ENCODE peak calls at places on chromosomes 2 and 18, in four cellular contexts. X, R, A and Q are unnamed samples.

GRCh38 chr18:11998182-11998581 is 16.9 kb downstream of the IMPA2 start:
- DNase-seq in A (no peak), X (no peak), R (no peak), Q (no peak)

GRCh38 chr18:21706386-21706865 is 1.9 kb upstream of the ABHD3 start:
- DNase-seq in X (no peak), R (no peak), A (no peak), Q (no peak)

GRCh38 chr2:25268136-25268535 is 73.6 kb downstream of the DNMT3A start:
- DNase-seq in X (no peak), A (no peak), R (no peak), Q (no peak)

GRCh38 chr2:95361216-95361980 is 41.1 kb upstream of the FAHD2A start:
- DNase-seq in X (no peak), R (no peak), A (no peak), Q (no peak)

GRCh38 chr2:204249437-204249836 is 295.8 kb upstream of the PARD3B start:
- DNase-seq in A (no peak), R (no peak), X (no peak), Q (no peak)

GRCh38 chr2:70671059-70671685 is 96.8 kb downstream of the ADD2 start:
- DNase-seq in R (no peak), A (no peak), X (no peak), Q (no peak)

GRCh38 chr18:57523171-57523956 is 63.1 kb downstream of the FECH start:
- DNase-seq in A (no peak), R (no peak), X (no peak), Q (no peak)

GRCh38 chr2:217147751-217148318 is 288.0 kb upstream of the TNP1 start:
- DNase-seq in A (no peak), R (peak; percentile 20), X (no peak), Q (no peak)

GRCh38 chr18:63444567-63444966 is 22.3 kb upstream of the VPS4B start:
- DNase-seq in X (no peak), A (no peak), R (no peak), Q (no peak)

GRCh38 chr2:11744631-11745394 is 1.6 kb upstream of the LPIN1 start:
- DNase-seq in R (peak; percentile 40), X (peak; percentile 47), A (no peak), Q (no peak)

GRCh38 chr2:21258082-21258481 is 134.3 kb downstream of the TDRD15 start:
- DNase-seq in R (no peak), X (no peak), A (no peak), Q (no peak)

GRCh38 chr2:179051250-179051649 is 1.3 kb upstream of the CCDC141 start:
- DNase-seq in X (no peak), R (no peak), A (no peak), Q (no peak)
- TF ChIP-seq EGR1 in X (no peak), R (no peak), A (no peak), Q (no peak)

GRCh38 chr2:65287364-65287763 is 59.7 kb downstream of the ACTR2 start:
- DNase-seq in A (no peak), X (no peak), R (no peak), Q (no peak)
- TF ChIP-seq EGR1 in A (no peak), X (no peak), R (no peak), Q (no peak)

DNA sequence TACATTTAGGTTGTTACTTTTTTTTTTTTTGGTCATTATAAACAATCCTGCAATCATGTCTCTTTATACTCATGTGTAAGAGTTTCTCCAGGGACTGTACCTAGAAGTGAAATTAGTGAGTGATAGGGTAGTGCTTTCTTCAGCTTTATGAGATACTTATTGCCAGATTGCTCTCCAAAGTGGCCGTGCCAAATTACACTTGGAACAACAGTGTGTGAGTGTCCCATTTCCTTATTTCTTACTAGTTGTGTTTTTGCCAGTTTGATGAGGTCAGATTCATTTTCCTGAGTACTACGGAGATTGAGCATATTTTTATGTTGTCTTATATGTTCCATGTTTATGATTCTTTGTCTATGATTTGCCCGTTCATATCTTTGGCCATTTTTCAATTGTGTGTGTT is 39.2 kb downstream of the GALNT1 start:
- DNase-seq in R (no peak), A (no peak), X (no peak), Q (no peak)
- TF ChIP-seq EGR1 in R (no peak), A (no peak), X (no peak), Q (no peak)

GRCh38 chr2:96792772-96793749 is 23.0 kb upstream of the CNNM3 start:
- DNase-seq in X (no peak), A (no peak), R (no peak), Q (no peak)

GRCh38 chr2:96789245-96789617 is 26.8 kb upstream of the CNNM3 start:
- DNase-seq in A (no peak), X (no peak), R (no peak), Q (no peak)

DNA sequence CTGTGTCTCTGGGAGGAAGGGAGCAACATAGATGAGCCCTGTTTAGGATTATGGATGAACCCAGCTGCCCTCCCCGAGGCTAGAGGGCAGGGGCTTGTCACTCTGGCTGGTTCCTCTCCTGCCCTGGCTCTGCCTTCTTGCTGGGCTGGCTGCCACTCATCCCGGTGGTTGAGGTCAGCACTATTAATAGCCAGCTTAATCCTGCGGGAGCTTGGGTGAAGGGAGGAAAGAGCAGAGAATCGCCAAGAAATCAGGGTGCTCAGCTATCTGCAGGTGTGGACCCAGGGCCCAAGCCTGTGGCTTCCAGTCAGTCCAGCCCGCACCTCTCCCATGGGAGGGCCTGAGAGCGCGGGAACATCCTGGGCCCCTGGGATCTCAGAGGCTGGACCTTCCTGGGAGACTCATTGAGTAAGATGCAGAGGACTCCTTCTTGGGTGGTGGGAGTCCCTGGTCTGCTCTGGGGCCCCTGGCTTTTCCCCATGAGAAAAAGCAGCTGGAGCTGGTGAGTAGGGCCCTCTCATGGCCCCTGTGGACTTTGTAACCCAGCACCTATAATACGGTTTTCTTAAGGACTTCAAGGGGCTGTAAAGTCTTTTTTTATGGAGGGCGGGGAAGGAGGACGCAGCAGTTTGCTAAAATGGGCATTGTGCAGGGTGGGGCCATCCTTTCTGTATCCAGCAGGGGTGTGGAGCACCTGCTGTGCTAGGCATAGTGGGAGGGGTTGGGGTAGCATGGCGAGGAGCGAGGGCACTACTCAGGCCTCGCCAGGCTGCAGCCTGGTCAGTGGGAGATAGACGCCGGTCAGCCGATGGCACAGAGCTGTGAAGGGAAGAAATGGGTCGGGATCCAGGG is 27.4 kb upstream of the CNNM3 start:
- DNase-seq in R (no peak), X (no peak), A (no peak), Q (no peak)
- TF ChIP-seq EGR1 in R (no peak), X (no peak), A (no peak), Q (no peak)

GRCh38 chr2:111238336-111238735 is 117.6 kb downstream of the BCL2L11 start:
- DNase-seq in R (no peak), A (no peak), X (no peak), Q (no peak)
- TF ChIP-seq EGR1 in R (no peak), A (no peak), X (no peak), Q (no peak)

DNA sequence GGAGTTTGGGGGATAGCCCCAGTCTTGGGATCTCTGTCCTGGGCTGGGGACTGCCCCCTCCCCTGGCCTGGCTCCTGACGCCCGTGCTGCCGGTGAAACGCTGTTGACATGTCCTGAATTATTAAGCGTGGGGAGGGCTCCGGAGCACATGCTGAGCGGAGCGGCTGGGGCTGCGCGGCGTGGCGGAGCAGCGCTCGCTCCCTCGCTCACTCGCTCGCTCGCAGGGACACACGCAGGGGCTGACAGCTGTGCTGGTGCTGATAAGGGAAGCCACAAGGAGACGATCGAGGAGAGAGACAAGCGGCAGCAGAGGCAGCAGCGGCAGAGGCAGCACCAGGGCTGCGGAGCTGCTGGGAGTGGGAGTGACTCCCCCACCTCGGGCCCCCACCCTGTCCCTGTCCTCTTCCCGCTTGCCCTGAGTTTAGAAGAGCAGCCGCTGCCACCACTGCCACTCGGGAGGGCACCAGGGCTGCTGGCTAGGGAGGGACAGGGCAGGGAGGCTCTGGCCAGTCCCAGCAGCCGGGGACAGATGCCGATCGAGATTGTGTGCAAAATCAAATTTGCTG is at the start of gene ASIC4:
- DNase-seq in X (no peak), R (peak; percentile 77), A (no peak), Q (no peak)
- TF ChIP-seq EGR1 in X (no peak), R (peak; percentile 59), A (no peak), Q (no peak)

DNA sequence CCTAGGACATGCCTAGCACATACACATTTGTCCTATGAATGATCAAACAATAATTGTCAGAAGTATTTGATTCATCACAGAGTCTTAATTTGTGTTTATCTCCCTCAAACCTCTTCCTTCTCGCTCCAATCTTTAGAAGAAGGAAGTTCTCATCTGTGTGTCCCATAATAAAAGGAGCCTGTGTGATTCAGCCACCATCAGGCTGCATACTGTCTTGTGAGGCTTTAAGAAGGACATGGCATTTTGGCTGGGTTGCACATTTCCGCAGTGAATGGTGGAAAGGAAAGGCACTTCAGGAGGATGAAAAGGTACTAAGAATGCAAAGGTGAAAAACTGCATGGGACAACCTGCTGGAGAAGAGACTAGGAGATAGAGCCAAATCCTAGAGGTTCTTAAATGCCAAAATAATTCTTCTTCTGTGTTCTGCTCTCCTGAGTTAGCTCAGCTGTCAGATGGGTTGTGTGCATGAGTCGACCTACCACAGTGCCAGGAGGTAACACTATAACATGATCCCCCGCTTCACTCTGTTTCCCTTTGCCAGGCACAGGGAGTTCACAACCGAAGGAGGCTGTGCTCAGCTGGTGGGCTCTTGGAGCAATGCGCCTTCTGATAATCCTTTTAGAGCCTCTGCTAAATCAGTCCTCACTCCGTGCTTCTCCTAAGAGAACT is 120.1 kb downstream of the IRS1 start:
- DNase-seq in X (no peak), R (no peak), A (no peak), Q (no peak)
- TF ChIP-seq EGR1 in X (no peak), R (no peak), A (no peak), Q (no peak)

GRCh38 chr2:130334026-130334425 is 8.7 kb upstream of the IMP4 start:
- DNase-seq in R (no peak), X (no peak), A (no peak), Q (peak; percentile 32)
- TF ChIP-seq EGR1 in R (no peak), X (no peak), A (no peak), Q (no peak)

GRCh38 chr2:22355816-22356433 is 1029.1 kb upstream of the KLHL29 start:
- DNase-seq in X (no peak), A (no peak), R (peak; percentile 53), Q (peak; percentile 92)
- TF ChIP-seq EGR1 in X (no peak), A (no peak), R (no peak), Q (no peak)